ENCODE peak calls at places on chromosomes 6 and 20, in nine cellular contexts. K, M, N, D, A, H, G, Z and R are unnamed samples.
A peak's percentile ranks its signal among the peaks of the same experiment; 100 is the strongest.

GRCh38 chr20:48278961-48279481 is 493.7 kb upstream of the SULF2 start:
- DNase-seq in A (no peak), M (no peak), N (no peak), Z (no peak), K (no peak), D (peak; percentile 87), H (no peak), G (no peak), R (no peak)

GRCh38 chr20:23180451-23180921 is 94.4 kb upstream of the CD93 start:
- DNase-seq in H (no peak), M (no peak), D (no peak), N (no peak), G (no peak), K (no peak), Z (no peak), A (no peak), R (no peak)

GRCh38 chr20:63937596-63937995 is 18.6 kb downstream of the UCKL1 start:
- DNase-seq in M (no peak), G (no peak), Z (no peak), A (no peak), N (no peak), K (no peak), H (no peak), D (no peak), R (no peak)

GRCh38 chr6:1390071-1390804 is 862 bp downstream of the FOXF2 start:
- DNase-seq in Z (peak; percentile 42), A (no peak), N (no peak), G (no peak), K (no peak), M (no peak), D (peak; percentile 18), H (peak; percentile 33), R (peak; percentile 18)

GRCh38 chr6:106974337-106974998 is at the start of gene CD24:
- DNase-seq in K (peak; percentile 60), G (peak; percentile 73), A (no peak), Z (peak; percentile 64), H (peak; percentile 21), D (no peak), M (no peak), N (peak; percentile 70), R (peak; percentile 39)

GRCh38 chr6:152270301-152270925 is 366.7 kb downstream of the SYNE1 start:
- DNase-seq in K (no peak), D (no peak), A (no peak), Z (peak; percentile 8), M (no peak), G (no peak), H (no peak), N (no peak), R (no peak)

GRCh38 chr6:37160922-37161778 is 8.8 kb upstream of the PIM1 start:
- DNase-seq in Z (no peak), A (peak; percentile 44), H (no peak), G (no peak), N (no peak), D (no peak), K (peak; percentile 53), M (no peak), R (peak; percentile 29)

GRCh38 chr6:16391451-16391912 is 153.1 kb downstream of the GMPR start:
- DNase-seq in Z (no peak), D (peak; percentile 35), K (no peak), N (no peak), M (no peak), H (no peak), A (no peak), G (no peak), R (no peak)

GRCh38 chr20:57108742-57109141 is 157.7 kb downstream of the BMP7 start:
- DNase-seq in G (no peak), M (no peak), Z (no peak), D (no peak), A (no peak), K (no peak), H (no peak), N (no peak), R (no peak)

GRCh38 chr20:37885593-37886507 is 17.1 kb upstream of the VSTM2L start:
- DNase-seq in G (peak; percentile 38), Z (no peak), D (no peak), N (no peak), M (no peak), H (no peak), A (no peak), K (no peak), R (no peak)

GRCh38 chr6:121510568-121511177 is 75.2 kb downstream of the GJA1 start:
- DNase-seq in K (no peak), A (peak; percentile 32), G (no peak), H (no peak), N (no peak), M (no peak), D (peak; percentile 76), Z (no peak), R (no peak)

GRCh38 chr20:35757098-35757705 is 14.6 kb upstream of the PHF20 start:
- DNase-seq in A (no peak), D (no peak), N (no peak), K (no peak), G (no peak), M (no peak), H (no peak), Z (no peak), R (no peak)

GRCh38 chr6:5772634-5773230 is 234.0 kb downstream of the NRN1 start:
- DNase-seq in Z (no peak), A (no peak), N (no peak), H (no peak), K (no peak), M (no peak), G (no peak), D (no peak), R (no peak)